ENCODE peak calls at places on chromosomes 1 and 21, in eight cellular contexts. E is tibial artery, Z is AG09309, J is glutamatergic neuron, K is H9, R is astrocyte of the spinal cord, L is neural progenitor cell, B is NB4. P is an unnamed sample.

GRCh38 chr1:154798645-154799044 is 71.4 kb downstream of the KCNN3 start:
- DNase-seq in B (no peak), R (no peak), E (no peak), L (no peak), J (no peak), Z (no peak), K (no peak), P (no peak)

GRCh38 chr1:3360646-3361257 is 93.7 kb upstream of the ARHGEF16 start:
- DNase-seq in R (no peak), J (no peak), L (no peak), E (no peak), Z (no peak), K (no peak), B (no peak), P (no peak)

GRCh38 chr1:175152006-175152652 is 40.4 kb downstream of the KIAA0040 start:
- DNase-seq in B (peak; percentile 59), K (peak; percentile 79), R (peak; percentile 24), L (peak; percentile 83), E (no peak), J (peak; percentile 84), Z (no peak), P (peak; percentile 77)

GRCh38 chr21:17451364-17451869 is 61.4 kb upstream of the CXADR start:
- DNase-seq in E (no peak), L (no peak), Z (peak; percentile 10), K (no peak), R (peak; percentile 76), J (no peak), B (peak; percentile 11), P (no peak)

GRCh38 chr1:231075020-231075419 is 35.0 kb upstream of the FAM89A start:
- DNase-seq in J (no peak), B (no peak), L (no peak), R (no peak), E (no peak), Z (no peak), K (no peak), P (no peak)

GRCh38 chr1:147620543-147620942 is 49.8 kb downstream of the ACP6 start:
- DNase-seq in J (no peak), E (no peak), B (no peak), R (no peak), Z (no peak), K (no peak), L (no peak), P (no peak)

GRCh38 chr1:170555370-170555769 is 23.4 kb downstream of the GORAB start:
- DNase-seq in K (no peak), Z (no peak), E (no peak), B (no peak), L (no peak), J (no peak), R (no peak), P (no peak)

GRCh38 chr1:223216074-223216473 is 73.0 kb upstream of the TLR5 start:
- DNase-seq in K (peak; percentile 9), B (no peak), Z (no peak), R (no peak), E (no peak), L (no peak), J (no peak), P (no peak)

GRCh38 chr1:227521782-227522181 is 41.6 kb upstream of the ZNF678 start:
- DNase-seq in L (no peak), B (no peak), R (no peak), K (no peak), J (no peak), E (no peak), Z (no peak), P (no peak)

DNA sequence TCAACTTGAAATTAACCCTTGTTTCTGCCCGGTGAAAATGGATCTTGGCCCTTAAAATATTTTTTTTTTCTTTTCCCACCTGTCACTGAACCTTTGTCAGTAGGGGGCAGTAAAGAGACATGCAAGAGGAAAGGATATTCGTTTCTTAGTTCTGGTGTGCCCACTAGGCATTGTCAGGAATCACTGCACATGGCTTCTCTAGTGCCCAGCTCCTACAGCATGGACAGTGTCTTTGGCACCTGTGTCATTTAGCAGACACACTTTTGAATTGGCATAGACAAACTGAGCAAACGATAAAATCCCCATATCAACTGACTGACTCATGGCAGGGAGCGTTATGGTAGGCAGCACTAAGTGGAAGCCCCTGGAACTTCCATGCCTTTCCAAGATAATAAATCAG is 1048.1 kb downstream of the BRINP3 start:
- DNase-seq in R (peak; percentile 12), L (peak; percentile 78), B (peak; percentile 65), E (no peak), J (no peak), K (peak; percentile 38), Z (no peak), P (peak; percentile 37)
- TF ChIP-seq CTCF in R (peak; percentile 52), L (peak; percentile 74), B (peak; percentile 68), E (no peak), J (peak; percentile 83), K (peak; percentile 80), Z (no peak), P (peak; percentile 96)

GRCh38 chr1:158071106-158071505 is 77.7 kb downstream of the KIRREL1 start:
- DNase-seq in L (peak; percentile 29), B (no peak), Z (no peak), E (no peak), J (no peak), R (peak; percentile 15), K (no peak), P (no peak)
- TF ChIP-seq CTCF in L (no peak), B (no peak), Z (no peak), E (no peak), J (no peak), R (no peak), K (no peak), P (no peak)

GRCh38 chr1:19650416-19651140 is 6.5 kb downstream of the NBL1 start:
- DNase-seq in B (no peak), L (no peak), Z (no peak), K (no peak), J (no peak), R (no peak), E (no peak), P (no peak)

GRCh38 chr1:19648239-19648638 is 4.1 kb downstream of the NBL1 start:
- DNase-seq in R (no peak), L (no peak), B (no peak), J (no peak), E (no peak), Z (no peak), K (no peak), P (no peak)

GRCh38 chr1:19646771-19647319 is 2.7 kb downstream of the NBL1 start:
- DNase-seq in J (no peak), E (no peak), Z (no peak), R (no peak), L (no peak), B (no peak), K (no peak), P (no peak)

GRCh38 chr1:19647643-19648042 is 3.5 kb downstream of the NBL1 start:
- DNase-seq in J (no peak), E (no peak), Z (no peak), R (no peak), B (no peak), K (no peak), L (no peak), P (no peak)

GRCh38 chr1:19648689-19649088 is 4.6 kb downstream of the NBL1 start:
- DNase-seq in Z (no peak), L (peak; percentile 64), E (no peak), J (no peak), B (no peak), R (no peak), K (peak; percentile 93), P (no peak)
- TF ChIP-seq CTCF in Z (peak; percentile 29), L (peak; percentile 46), E (no peak), J (peak; percentile 27), B (no peak), R (no peak), K (peak; percentile 76), P (no peak)

DNA sequence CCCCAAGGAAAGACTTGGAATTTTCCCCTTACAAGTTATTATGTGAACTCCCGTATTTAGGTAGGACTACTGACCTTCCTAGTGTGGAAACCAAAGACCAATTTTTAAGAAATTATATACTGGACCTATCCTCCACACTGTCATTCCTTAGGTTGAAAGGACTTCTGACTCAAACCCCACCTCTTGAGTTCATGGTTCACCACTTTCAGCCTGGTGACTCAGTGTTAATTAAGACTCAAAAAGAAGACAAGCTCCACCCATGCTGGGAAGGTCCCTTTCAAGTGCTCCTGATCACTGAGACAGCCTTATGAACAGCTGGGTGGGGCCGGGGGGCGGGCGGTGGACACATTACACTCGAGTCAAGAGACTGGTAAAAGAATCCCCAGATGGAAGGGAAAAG is 113.2 kb downstream of the LRRC53 start:
- DNase-seq in Z (no peak), L (no peak), B (no peak), E (no peak), J (no peak), R (no peak), K (no peak), P (no peak)
- TF ChIP-seq CTCF in Z (no peak), L (no peak), B (no peak), E (no peak), J (no peak), R (no peak), K (no peak), P (no peak)

GRCh38 chr1:8439015-8439702 is 121.2 kb downstream of the SLC45A1 start:
- DNase-seq in B (peak; percentile 77), R (peak; percentile 91), L (peak; percentile 80), K (peak; percentile 66), Z (peak; percentile 51), E (peak; percentile 87), J (peak; percentile 74), P (peak; percentile 79)
- TF ChIP-seq CTCF in B (no peak), R (peak; percentile 16), L (peak; percentile 52), K (peak; percentile 73), Z (no peak), E (no peak), J (peak; percentile 31), P (peak; percentile 68)

GRCh38 chr21:45186709-45187108 is 101.0 kb downstream of the POFUT2 start:
- DNase-seq in R (no peak), J (no peak), B (no peak), E (no peak), Z (no peak), L (no peak), K (no peak), P (no peak)

GRCh38 chr21:45187646-45188045 is 100.0 kb downstream of the POFUT2 start:
- DNase-seq in Z (no peak), R (no peak), J (no peak), L (no peak), E (no peak), B (no peak), K (no peak), P (no peak)

GRCh38 chr21:45190013-45190412 is 97.7 kb downstream of the POFUT2 start:
- DNase-seq in L (no peak), J (no peak), K (no peak), Z (no peak), R (no peak), E (no peak), B (no peak), P (no peak)

GRCh38 chr21:45192332-45192731 is 95.4 kb downstream of the POFUT2 start:
- DNase-seq in L (peak; percentile 33), R (no peak), Z (no peak), E (no peak), K (no peak), J (no peak), B (no peak), P (no peak)
- TF ChIP-seq CTCF in L (peak; percentile 40), R (no peak), Z (no peak), E (no peak), K (peak; percentile 52), J (no peak), B (no peak), P (no peak)

GRCh38 chr1:214319930-214320329 is 39.0 kb downstream of the SMYD2 start:
- DNase-seq in R (no peak), Z (no peak), L (no peak), J (no peak), B (no peak), K (no peak), E (no peak), P (no peak)
- TF ChIP-seq CTCF in R (peak; percentile 8), Z (no peak), L (peak; percentile 22), J (peak; percentile 46), B (no peak), K (peak; percentile 47), E (no peak), P (peak; percentile 37)

P was measured in endothelial cell.